ENCODE peak calls at places on chromosome 7, in seven cellular contexts. A is uterus, I is lower leg skin, M is prostate gland, W is H1, L is heart left ventricle, X is esophagus muscularis mucosa. K is an unnamed sample.

GRCh38 chr7:72161534-72161933 is 250.6 kb downstream of the CALN1 start:
- DNase-seq in W (peak), M (no peak), A (no peak), X (peak), I (peak), L (no peak), K (no peak)

GRCh38 chr7:112481833-112482669 is 1.3 kb downstream of the LSMEM1 start:
- DNase-seq in I (no peak), M (peak), A (peak), L (no peak), X (no peak), W (no peak), K (peak)

GRCh38 chr7:66771795-66772194 is 31.3 kb downstream of the RABGEF1 start:
- DNase-seq in M (no peak), I (no peak), X (no peak), A (no peak), L (no peak), W (no peak), K (no peak)

GRCh38 chr7:83985766-83986165 is 208.8 kb downstream of the SEMA3A start:
- DNase-seq in X (no peak), L (no peak), I (no peak), M (no peak), W (no peak), A (no peak), K (no peak)

GRCh38 chr7:41689815-41690214 is 13.1 kb downstream of the INHBA start:
- DNase-seq in M (no peak), X (no peak), L (no peak), I (no peak), W (no peak), A (no peak), K (no peak)

GRCh38 chr7:6423942-6424701 is 23.6 kb downstream of the DAGLB start:
- DNase-seq in M (no peak), I (no peak), X (no peak), W (no peak), L (peak), A (no peak), K (peak)

GRCh38 chr7:156777364-156778069 is 115.5 kb downstream of the LMBR1 start:
- DNase-seq in X (no peak), A (no peak), W (no peak), I (no peak), L (no peak), M (no peak), K (no peak)

GRCh38 chr7:103914147-103914899 is 75.1 kb downstream of the RELN start:
- DNase-seq in W (no peak), X (no peak), I (no peak), A (no peak), M (no peak), L (no peak), K (no peak)

GRCh38 chr7:2114052-2114451 is 118.7 kb downstream of the MAD1L1 start:
- DNase-seq in I (no peak), W (no peak), A (no peak), L (no peak), X (no peak), M (no peak), K (peak)

GRCh38 chr7:22992874-22993840 is 20.8 kb downstream of the HYCC1 start:
- DNase-seq in X (no peak), I (no peak), M (no peak), W (no peak), A (no peak), L (no peak), K (no peak)

GRCh38 chr7:121394709-121395140 is 1.4 kb downstream of the FAM3C start:
- DNase-seq in A (no peak), M (no peak), I (no peak), L (no peak), X (no peak), W (no peak), K (no peak)

GRCh38 chr7:89064831-89065230 is 269.3 kb upstream of the TEX47 start:
- DNase-seq in A (no peak), I (no peak), X (no peak), L (no peak), W (no peak), M (no peak), K (no peak)

GRCh38 chr7:142813262-142813661 is 41.6 kb upstream of the EPHB6 start:
- DNase-seq in M (no peak), I (no peak), A (no peak), L (no peak), X (no peak), W (no peak), K (no peak)

GRCh38 chr7:151440799-151441443 is 980 bp upstream of the CRYGN start:
- DNase-seq in X (no peak), M (no peak), A (peak), L (no peak), W (no peak), I (no peak), K (no peak)

GRCh38 chr7:46786221-46786951 is 795.5 kb downstream of the TNS3 start:
- DNase-seq in M (peak), A (no peak), L (no peak), X (no peak), W (no peak), I (no peak), K (no peak)

GRCh38 chr7:95989301-95989700 is 216.9 kb downstream of the DYNC1I1 start:
- DNase-seq in L (no peak), W (no peak), I (no peak), X (no peak), A (no peak), M (no peak), K (no peak)

GRCh38 chr7:106112118-106112971 is at the start of gene SYPL1:
- DNase-seq in X (peak), L (peak), W (peak), I (peak), A (peak), M (peak), K (peak)

GRCh38 chr7:141739250-141739649 is 1.1 kb downstream of the SSBP1 start:
- DNase-seq in L (no peak), X (no peak), I (no peak), M (no peak), A (no peak), W (no peak), K (no peak)

GRCh38 chr7:28136885-28137284 is 43.7 kb downstream of the JAZF1 start:
- DNase-seq in A (no peak), L (no peak), I (no peak), W (no peak), X (no peak), M (no peak), K (no peak)

GRCh38 chr7:51428226-51428887 is 111.7 kb upstream of the COBL start:
- DNase-seq in A (no peak), I (no peak), L (no peak), W (peak), M (no peak), X (no peak), K (no peak)

GRCh38 chr7:149240637-149241036 is 1.2 kb downstream of the ZNF212 start:
- DNase-seq in X (no peak), M (no peak), A (no peak), I (no peak), L (no peak), W (no peak), K (no peak)

GRCh38 chr7:149241695-149242094 is 2.2 kb downstream of the ZNF212 start:
- DNase-seq in W (no peak), I (no peak), A (no peak), M (no peak), L (no peak), X (no peak), K (no peak)

GRCh38 chr7:149238051-149238450 is 1.4 kb upstream of the ZNF212 start:
- DNase-seq in X (no peak), W (no peak), I (no peak), A (no peak), L (no peak), M (no peak), K (no peak)

GRCh38 chr7:149237502-149237901 is 1.9 kb upstream of the ZNF212 start:
- DNase-seq in X (no peak), W (no peak), M (no peak), L (no peak), A (no peak), I (no peak), K (no peak)

GRCh38 chr7:149239345-149240143 is at the start of gene ZNF212:
- DNase-seq in M (peak), I (peak), W (peak), A (peak), L (peak), X (peak), K (peak)
- TF ChIP-seq POLR2A in M (peak), I (no peak), W (peak), A (no peak), L (no peak), X (no peak), K (no peak)

DNA sequence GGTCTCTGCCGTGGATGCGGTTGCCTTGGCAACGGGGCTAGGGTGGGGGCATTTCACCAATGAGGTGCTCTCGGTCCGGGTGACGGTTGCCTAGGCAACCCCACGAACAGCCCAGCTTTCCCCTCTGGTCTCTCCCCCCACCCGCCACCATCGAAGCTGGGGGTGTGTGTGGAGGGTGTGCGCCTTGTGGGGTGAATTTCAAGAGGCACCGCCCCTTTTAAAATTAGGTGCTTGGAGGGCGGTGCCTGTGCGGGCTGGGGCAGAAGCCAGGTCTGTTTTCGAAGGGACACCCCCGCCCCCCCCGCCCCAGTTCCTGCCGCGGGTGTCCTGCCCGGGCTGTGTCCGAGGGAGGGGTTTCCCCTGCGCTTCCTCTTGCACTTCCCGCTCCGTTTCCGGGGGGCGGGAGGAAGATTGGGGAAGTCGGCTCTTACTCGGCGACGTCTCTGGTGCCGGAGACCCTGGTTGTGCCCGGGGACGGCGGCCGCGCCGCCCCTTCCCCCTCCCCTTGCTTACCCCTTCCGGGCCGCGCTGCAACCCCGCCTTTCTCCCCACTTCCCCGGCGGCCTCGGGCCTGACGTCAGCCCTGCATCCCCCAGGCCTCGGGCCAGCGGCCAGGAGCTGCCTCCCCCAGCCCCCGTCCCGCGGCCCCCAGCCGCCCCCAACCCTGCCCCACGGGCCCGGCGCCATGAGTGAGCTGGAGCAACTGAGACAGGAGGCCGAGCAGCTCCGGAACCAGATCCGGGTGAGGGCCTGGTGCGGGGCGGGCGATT is 2.2 kb downstream of the GNB2 start:
- DNase-seq in W (peak), I (peak), X (peak), A (peak), M (peak), L (peak), K (peak)
- TF ChIP-seq POLR2A in W (no peak), I (no peak), X (peak), A (no peak), M (peak), L (no peak), K (no peak)

DNA sequence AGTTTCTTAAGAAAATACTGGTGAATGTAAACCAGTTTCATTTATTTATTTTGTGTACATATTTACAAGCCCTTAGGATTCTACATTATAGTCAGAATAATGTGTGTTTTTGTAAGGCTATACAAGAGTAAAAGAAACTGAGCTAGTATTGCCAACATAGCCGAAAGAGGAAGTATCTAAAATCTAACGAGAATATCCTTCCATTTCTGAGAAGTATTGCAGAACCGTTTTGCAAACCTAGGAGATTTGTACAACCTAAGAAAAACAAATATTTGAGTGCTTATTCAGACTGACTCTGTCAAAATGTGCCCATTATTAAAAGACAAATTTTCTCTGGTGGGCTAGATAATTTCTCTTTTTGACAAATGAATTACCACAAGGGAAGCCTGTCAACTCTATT is 434.4 kb upstream of the SEMA3D start:
- DNase-seq in I (no peak), L (no peak), W (no peak), M (no peak), A (no peak), X (no peak), K (no peak)
- TF ChIP-seq POLR2A in I (no peak), L (no peak), W (no peak), M (no peak), A (no peak), X (no peak), K (no peak)

GRCh38 chr7:128135275-128136214 is 104.3 kb upstream of the LRRC4 start:
- DNase-seq in W (peak), I (no peak), M (peak), L (peak), A (peak), X (peak), K (peak)
- TF ChIP-seq POLR2A in W (no peak), I (no peak), M (no peak), L (no peak), A (no peak), X (no peak), K (no peak)

K was measured in H54.